ENCODE peak calls at places on chromosomes 11 and 22, in six cellular contexts. H, G, W, C, O and U are unnamed samples.

GRCh38 chr11:78351193-78351592 is 66.4 kb downstream of the GAB2 start:
- DNase-seq in W (no peak), G (no peak), H (no peak), O (peak), C (no peak), U (peak)

GRCh38 chr11:129720994-129721393 is 94.7 kb upstream of the TMEM45B start:
- DNase-seq in O (no peak), C (no peak), H (no peak), W (no peak), G (no peak), U (no peak)

GRCh38 chr11:69218946-69219720 is 63.4 kb downstream of the SMIM38 start:
- DNase-seq in C (no peak), H (no peak), W (no peak), O (no peak), G (no peak), U (no peak)

GRCh38 chr11:27525824-27526516 is 19.4 kb upstream of the LIN7C start:
- DNase-seq in G (no peak), H (peak), O (no peak), C (no peak), W (no peak), U (no peak)

GRCh38 chr22:38267086-38267485 is 5.7 kb downstream of the TMEM184B start:
- DNase-seq in O (no peak), G (no peak), H (peak), W (no peak), C (no peak), U (no peak)

GRCh38 chr11:122772945-122773344 is 65.4 kb upstream of the CRTAM start:
- DNase-seq in W (no peak), G (no peak), O (no peak), H (no peak), C (no peak), U (no peak)

GRCh38 chr22:49915610-49916009 is 2.6 kb downstream of the ALG12 start:
- DNase-seq in C (no peak), O (no peak), W (no peak), H (no peak), G (no peak), U (no peak)

GRCh38 chr11:116379185-116379828 is 393.5 kb downstream of the BUD13 start:
- DNase-seq in W (peak), C (no peak), O (no peak), H (peak), G (no peak), U (peak)

GRCh38 chr22:39943366-39943765 is 16.8 kb upstream of the TMA7B start:
- DNase-seq in C (no peak), H (no peak), O (no peak), W (no peak), G (no peak), U (no peak)

GRCh38 chr11:406796-407650 is 7.8 kb downstream of the SIGIRR start:
- DNase-seq in W (peak), H (peak), G (peak), O (peak), C (peak), U (peak)